ENCODE peak calls at places on chromosomes 1 and 21, in nine cellular contexts. I is GDM1; Z is glutamatergic neuron; D is Peyer's patch; E is activated naive CD8-positive, alpha-beta T cell treated with anti-CD3 and anti-CD28 coated beads for 36 hours; J is RPMI8226; A is stimulated activated CD4-positive, alpha-beta T cell treated with anti-CD3 and anti-CD28 coated beads, Interleukin-4, amount 100 ng/mL, for 24 hours; B is stimulated activated CD8-positive, alpha-beta memory T cell treated with anti-CD3 and anti-CD28 coated beads, Interleukin-15, amount 100 ng/mL, for 1 hour; H is left colon. S is an unnamed sample.
A peak's percentile ranks its signal among the peaks of the same experiment; 100 is the strongest.

GRCh38 chr1:167631987-167632680 is 2.1 kb downstream of the RCSD1 start:
- DNase-seq in I (peak; percentile 32), Z (no peak), D (no peak), E (peak; percentile 44), J (peak; percentile 59), A (peak; percentile 41), B (no peak), H (peak; percentile 25), S (no peak)

GRCh38 chr1:198604973-198605372 is 33.9 kb upstream of the PTPRC start:
- DNase-seq in I (peak; percentile 1), Z (no peak), D (no peak), E (no peak), J (no peak), A (no peak), B (no peak), H (no peak), S (no peak)

GRCh38 chr1:239353536-239353935 is 32.8 kb upstream of the CHRM3 start:
- DNase-seq in I (no peak), Z (no peak), D (no peak), E (no peak), J (no peak), A (no peak), B (no peak), H (no peak), S (peak; percentile 30)

GRCh38 chr1:83559531-83559930 is 439.4 kb downstream of the TTLL7 start:
- DNase-seq in I (no peak), Z (no peak), D (no peak), E (no peak), J (no peak), A (no peak), B (no peak), H (no peak), S (no peak)

GRCh38 chr1:228293816-228294500 is 86.1 kb downstream of the OBSCN start:
- DNase-seq in I (no peak), Z (peak; percentile 4), D (peak; percentile 11), E (no peak), J (no peak), A (no peak), B (no peak), H (no peak), S (no peak)

GRCh38 chr1:201499795-201500669 is 6.9 kb downstream of the CSRP1 start:
- DNase-seq in I (no peak), Z (no peak), D (no peak), E (no peak), J (no peak), A (no peak), B (no peak), H (no peak), S (no peak)

GRCh38 chr1:31727195-31727594 is 23.4 kb upstream of the COL16A1 start:
- DNase-seq in I (no peak), Z (no peak), D (no peak), E (no peak), J (no peak), A (no peak), B (no peak), H (no peak), S (no peak)

GRCh38 chr1:39354572-39354971 is 136.9 kb upstream of the BMP8A start:
- DNase-seq in I (no peak), Z (no peak), D (no peak), E (no peak), J (no peak), A (no peak), B (no peak), H (no peak), S (no peak)

GRCh38 chr21:45154511-45155508 is 80.4 kb downstream of the ADARB1 start:
- DNase-seq in I (no peak), Z (no peak), D (no peak), E (no peak), J (no peak), A (peak; percentile 33), B (no peak), H (no peak), S (no peak)

S was measured in pancreas.